ENCODE peak calls at places on chromosomes 7 and 10, in four cellular contexts. X is fibroblast of lung, G is left ventricle myocardium inferior, P is tibial nerve. M is an unnamed sample.

GRCh38 chr7:158612546-158612945 is 24.9 kb upstream of the PTPRN2 start:
- DNase-seq in X (no peak), G (no peak), P (no peak), M (no peak)

GRCh38 chr7:2474813-2475677 is 1.2 kb downstream of the GRIFIN start:
- DNase-seq in X (no peak), G (no peak), P (no peak), M (peak; percentile 62)

GRCh38 chr10:80909254-80909653 is 371.6 kb downstream of the SH2D4B start:
- DNase-seq in X (no peak), G (no peak), P (no peak), M (no peak)

GRCh38 chr7:159067870-159068787 is 76.5 kb downstream of the VIPR2 start:
- DNase-seq in X (no peak), G (peak; percentile 87), P (peak; percentile 38), M (peak; percentile 33)

GRCh38 chr10:98433881-98434732 is 12.6 kb downstream of the HPS1 start:
- DNase-seq in X (peak; percentile 81), G (no peak), P (no peak), M (no peak)

GRCh38 chr10:4102802-4103344 is 317.9 kb upstream of the KLF6 start:
- DNase-seq in X (no peak), G (no peak), P (no peak), M (no peak)

GRCh38 chr7:95577137-95577536 is 19.2 kb downstream of the PDK4 start:
- DNase-seq in X (no peak), G (no peak), P (no peak), M (no peak)

GRCh38 chr10:75250934-75251333 is 15.2 kb upstream of the COMTD1 start:
- DNase-seq in X (no peak), G (no peak), P (no peak), M (peak; percentile 94)

GRCh38 chr10:102565793-102566192 is 62.0 kb downstream of the SUFU start:
- DNase-seq in X (no peak), G (no peak), P (no peak), M (no peak)

GRCh38 chr10:119518176-119518575 is 24.3 kb downstream of the RGS10 start:
- DNase-seq in X (no peak), G (no peak), P (no peak), M (no peak)

GRCh38 chr10:132388901-132389630 is 7.9 kb upstream of the PWWP2B start:
- DNase-seq in X (no peak), G (peak; percentile 32), P (no peak), M (peak; percentile 64)

GRCh38 chr10:83229991-83230390 is 909.3 kb upstream of the GHITM start:
- DNase-seq in X (no peak), G (no peak), P (no peak), M (no peak)

GRCh38 chr7:135756191-135756590 is 7.6 kb upstream of the FAM180A start:
- DNase-seq in X (no peak), G (no peak), P (no peak), M (no peak)

GRCh38 chr10:96627292-96627691 is 40.5 kb upstream of the TM9SF3 start:
- DNase-seq in X (no peak), G (no peak), P (no peak), M (no peak)

GRCh38 chr10:96622330-96622729 is 35.5 kb upstream of the TM9SF3 start:
- DNase-seq in X (no peak), G (no peak), P (no peak), M (no peak)

GRCh38 chr10:96625173-96625572 is 38.4 kb upstream of the TM9SF3 start:
- DNase-seq in X (no peak), G (no peak), P (no peak), M (no peak)

GRCh38 chr10:96626795-96627194 is 40.0 kb upstream of the TM9SF3 start:
- DNase-seq in X (no peak), G (no peak), P (no peak), M (no peak)
- TF ChIP-seq CTCF in X (no peak), G (no peak), P (no peak), M (no peak)

GRCh38 chr7:102205915-102206314 is 80.8 kb upstream of the SH2B2 start:
- DNase-seq in X (no peak), G (no peak), P (no peak), M (no peak)
- H3K36me3 ChIP-seq in X (peaks cover 7% of the 10 kb centered on the region), G (peaks cover 84% of the 10 kb centered on the region), P (peaks cover 100% of the 10 kb centered on the region), M (peaks cover 9% of the 10 kb centered on the region)

DNA sequence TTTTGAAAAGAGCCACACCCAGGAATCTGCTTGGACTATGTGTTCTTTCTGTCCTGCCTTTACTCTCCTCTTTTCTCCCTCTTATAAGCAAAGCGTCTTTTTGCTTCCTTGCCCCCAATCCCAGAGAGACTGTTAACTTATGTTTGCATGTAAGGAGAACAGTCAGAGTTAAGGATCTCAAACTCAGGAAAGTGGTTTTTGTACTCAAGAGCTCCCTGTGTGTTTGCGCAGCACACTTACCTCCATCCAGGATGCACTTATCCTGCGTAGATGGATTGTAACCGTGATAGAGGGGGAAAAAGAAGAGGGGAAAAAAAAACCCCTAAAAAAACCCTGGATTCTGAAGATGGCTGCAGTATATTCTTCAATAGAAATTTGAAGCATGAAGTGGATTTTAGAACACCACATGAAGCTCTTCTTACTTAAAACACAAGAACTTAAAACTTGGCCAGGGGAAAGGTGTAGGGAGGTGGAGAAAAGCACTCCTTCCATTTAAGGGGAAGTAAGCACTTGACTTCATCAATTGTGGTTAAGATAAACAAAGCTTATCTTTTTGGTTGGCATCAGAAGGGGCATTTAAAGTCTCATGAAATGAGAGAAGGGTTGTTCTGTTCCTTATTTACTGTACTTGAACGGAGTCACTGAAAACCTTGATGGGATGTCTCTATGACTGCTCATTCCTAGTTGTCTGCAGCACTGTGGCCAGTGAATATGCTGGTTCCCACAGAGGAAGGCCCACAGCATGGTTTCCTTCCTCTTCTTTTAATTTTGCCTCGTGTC is 229.1 kb downstream of the AUTS2 start:
- DNase-seq in X (no peak), G (no peak), P (no peak), M (no peak)
- TF ChIP-seq CTCF in X (no peak), G (no peak), P (no peak), M (no peak)

GRCh38 chr7:139029353-139029752 is 6.5 kb downstream of the ZC3HAV1L start:
- DNase-seq in X (no peak), G (no peak), P (no peak), M (no peak)
- H3K36me3 ChIP-seq in X (peaks cover 13% of the 10 kb centered on the region), G (peaks cover 62% of the 10 kb centered on the region), P (peaks cover 82% of the 10 kb centered on the region), M (peaks cover 94% of the 10 kb centered on the region)

DNA sequence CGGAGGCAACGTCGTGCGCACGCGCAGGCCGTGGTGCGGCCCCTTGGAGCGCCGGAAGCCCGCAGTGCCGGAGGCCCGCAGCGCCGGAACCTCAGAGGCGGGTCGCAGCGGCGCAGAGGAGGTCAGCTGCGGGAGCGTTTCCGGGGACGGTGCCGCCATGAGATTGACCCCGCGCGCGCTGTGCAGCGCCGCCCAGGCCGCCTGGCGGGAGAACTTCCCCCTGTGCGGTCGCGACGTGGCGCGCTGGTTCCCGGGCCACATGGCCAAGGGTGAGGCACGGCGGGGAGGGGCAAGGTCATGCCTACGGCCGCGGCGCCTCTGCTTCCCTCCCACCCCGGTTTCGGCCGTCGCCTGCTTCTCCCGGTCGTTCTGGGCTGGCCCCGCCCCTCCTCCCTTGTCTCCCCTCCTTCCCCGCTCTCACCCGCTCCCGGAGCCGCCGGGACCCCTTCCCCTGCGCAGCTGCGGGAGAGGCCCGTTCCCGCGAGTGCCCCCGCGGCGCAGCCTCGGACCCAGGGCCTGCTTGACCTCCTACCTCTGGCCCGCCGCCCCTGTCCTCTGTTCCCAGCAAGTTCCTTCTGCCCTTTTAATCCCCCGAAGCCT is at the start of gene MTG1:
- DNase-seq in X (peak; percentile 85), G (peak; percentile 94), P (peak; percentile 74), M (peak; percentile 89)
- TF ChIP-seq CTCF in X (no peak), G (peak; percentile 48), P (peak; percentile 48), M (no peak)

DNA sequence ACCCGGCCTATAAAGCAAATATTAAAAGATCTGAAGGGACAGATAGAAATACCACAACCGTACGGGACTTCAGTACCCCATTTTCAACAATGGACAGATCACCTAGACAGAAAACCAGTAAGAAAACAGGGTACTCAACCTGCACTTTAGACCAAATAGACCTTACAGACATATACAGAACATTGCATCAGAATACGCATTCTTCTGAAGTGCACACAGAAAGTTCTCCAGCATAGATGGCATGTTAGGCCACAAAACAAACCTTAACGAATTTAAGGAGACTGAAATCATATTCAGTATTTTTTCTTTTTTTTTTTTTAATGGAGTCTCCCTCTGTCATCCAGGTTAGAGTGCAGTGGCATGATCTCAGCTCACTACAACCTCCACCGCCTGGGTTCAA is 151.5 kb downstream of the TNS3 start:
- DNase-seq in X (no peak), G (no peak), P (no peak), M (no peak)
- H3K36me3 ChIP-seq in X (peaks cover under 1% of the 10 kb centered on the region), G (no peaks in the 10 kb centered on the region), P (peaks cover 11% of the 10 kb centered on the region), M (peaks cover 41% of the 10 kb centered on the region)